ENCODE peak calls at places on chromosomes 6 and 20, in eight cellular contexts. V, N, H, S, G, X, K and R are unnamed samples. For H3K27me3, the result is how much of the 10 kb centered on the place peaks cover.

GRCh38 chr6:1767481-1768246 is 157.9 kb downstream of the FOXC1 start:
- DNase-seq in N (no peak), S (no peak), K (no peak), V (no peak), H (peak), X (no peak), G (no peak), R (no peak)

GRCh38 chr6:141552031-141552430 is 580.7 kb upstream of the GJE1 start:
- DNase-seq in S (no peak), G (no peak), X (no peak), N (no peak), V (no peak), K (no peak), H (peak), R (no peak)

GRCh38 chr20:10556519-10557083 is 117.2 kb downstream of the JAG1 start:
- DNase-seq in S (no peak), V (no peak), H (no peak), X (no peak), G (no peak), K (no peak), N (no peak), R (no peak)

GRCh38 chr20:45951925-45952834 is 17.7 kb downstream of the PCIF1 start:
- DNase-seq in S (no peak), V (no peak), H (no peak), X (no peak), G (no peak), K (no peak), N (no peak), R (peak)

GRCh38 chr20:58064411-58065010 is 163.9 kb downstream of the ANKRD60 start:
- DNase-seq in K (peak), G (no peak), V (peak), N (no peak), X (no peak), S (no peak), H (no peak), R (peak)

GRCh38 chr6:156982168-156982567 is 205.0 kb downstream of the ARID1B start:
- DNase-seq in X (no peak), V (no peak), G (no peak), S (no peak), H (no peak), K (no peak), N (no peak), R (no peak)

GRCh38 chr6:130513770-130514169 is 148.0 kb downstream of the TMEM200A start:
- DNase-seq in S (no peak), G (peak), H (peak), K (peak), V (no peak), N (peak), X (no peak), R (no peak)

GRCh38 chr6:127963495-127963894 is 62.6 kb upstream of the THEMIS start:
- DNase-seq in N (no peak), H (no peak), S (no peak), G (no peak), K (no peak), X (no peak), V (no peak), R (no peak)

GRCh38 chr6:160060221-160060620 is 61.4 kb upstream of the SLC22A1 start:
- DNase-seq in V (no peak), S (no peak), N (no peak), G (no peak), X (no peak), H (no peak), K (no peak), R (no peak)

GRCh38 chr6:134173936-134174789 is 121.7 kb upstream of the SLC2A12 start:
- DNase-seq in N (peak), V (peak), S (peak), G (peak), H (peak), X (peak), K (peak), R (peak)

GRCh38 chr6:105136433-105137350 is 43.1 kb downstream of the POPDC3 start:
- DNase-seq in K (peak), G (no peak), N (peak), X (peak), H (no peak), S (peak), V (peak), R (peak)

GRCh38 chr6:89044988-89045387 is 35.6 kb upstream of the PNRC1 start:
- DNase-seq in G (no peak), N (no peak), K (no peak), V (no peak), X (no peak), S (no peak), H (no peak), R (peak)

GRCh38 chr20:2093883-2094282 is 7.7 kb upstream of the STK35 start:
- DNase-seq in N (no peak), S (no peak), H (no peak), G (no peak), K (no peak), X (no peak), V (no peak), R (no peak)

GRCh38 chr20:4569882-4570281 is 151.8 kb upstream of the PRND start:
- DNase-seq in V (no peak), S (no peak), K (no peak), X (no peak), H (no peak), N (no peak), G (no peak), R (no peak)

GRCh38 chr6:149045404-149045803 is 272.1 kb upstream of the TAB2 start:
- DNase-seq in N (no peak), G (no peak), S (no peak), K (no peak), X (no peak), H (no peak), V (no peak), R (no peak)

GRCh38 chr6:111581957-111582356 is 23.7 kb downstream of the TRAF3IP2 start:
- DNase-seq in K (no peak), G (no peak), S (no peak), V (no peak), X (no peak), H (no peak), N (no peak), R (no peak)

GRCh38 chr20:4574356-4574690 is 147.4 kb upstream of the PRND start:
- DNase-seq in V (no peak), G (no peak), S (no peak), K (no peak), N (no peak), H (no peak), X (no peak), R (no peak)

GRCh38 chr6:56683882-56684281 is 41.2 kb upstream of the DST start:
- DNase-seq in H (peak), K (peak), S (no peak), N (peak), V (no peak), G (peak), X (no peak), R (no peak)

GRCh38 chr20:32829291-32830005 is 9.7 kb downstream of the MAPRE1 start:
- DNase-seq in S (peak), X (no peak), V (no peak), K (no peak), N (no peak), G (no peak), H (no peak), R (no peak)

GRCh38 chr20:57433658-57434389 is 42.6 kb downstream of the RBM38 start:
- DNase-seq in V (no peak), H (no peak), N (no peak), K (no peak), G (no peak), X (no peak), S (no peak), R (peak)

GRCh38 chr6:25442898-25443297 is 163.7 kb downstream of the CARMIL1 start:
- DNase-seq in V (no peak), H (peak), K (no peak), X (no peak), G (no peak), N (no peak), S (no peak), R (no peak)

GRCh38 chr6:47149070-47149469 is 106.9 kb upstream of the ADGRF1 start:
- DNase-seq in X (no peak), N (no peak), V (no peak), K (no peak), H (no peak), S (no peak), G (no peak), R (no peak)

GRCh38 chr6:162962093-162962492 is 234.3 kb downstream of the PACRG start:
- DNase-seq in H (no peak), K (no peak), V (no peak), S (no peak), G (no peak), X (no peak), N (no peak), R (no peak)

GRCh38 chr6:73394577-73395354 is at the start of gene DDX43:
- DNase-seq in K (peak), V (peak), G (no peak), N (peak), X (peak), H (no peak), S (peak), R (peak)

GRCh38 chr6:111651185-111652034 is 45.7 kb upstream of the TRAF3IP2 start:
- DNase-seq in S (no peak), X (no peak), N (no peak), H (no peak), K (no peak), V (no peak), G (no peak), R (no peak)

GRCh38 chr20:39253051-39253682 is 291.0 kb downstream of the DHX35 start:
- DNase-seq in N (no peak), K (no peak), H (no peak), X (no peak), G (no peak), S (no peak), V (no peak), R (no peak)

GRCh38 chr20:22503577-22503976 is 80.8 kb downstream of the FOXA2 start:
- DNase-seq in V (no peak), X (no peak), N (no peak), H (no peak), K (no peak), G (no peak), S (no peak), R (no peak)

GRCh38 chr20:11041396-11041795 is 367.6 kb upstream of the JAG1 start:
- DNase-seq in X (no peak), N (no peak), H (peak), V (no peak), G (no peak), S (no peak), K (no peak), R (no peak)

GRCh38 chr6:111846511-111847409 is 26.5 kb downstream of the FYN start:
- DNase-seq in G (no peak), K (no peak), X (no peak), H (no peak), N (no peak), V (no peak), S (peak), R (no peak)

GRCh38 chr6:139977887-139978332 is 603.5 kb upstream of the CITED2 start:
- DNase-seq in S (no peak), X (no peak), V (peak), G (peak), N (no peak), H (peak), K (no peak), R (no peak)

GRCh38 chr20:32877507-32877906 is 18.8 kb downstream of the EFCAB8 start:
- DNase-seq in N (no peak), V (no peak), H (no peak), K (no peak), G (no peak), X (no peak), S (peak), R (no peak)

GRCh38 chr20:41617059-41617921 is 887 bp downstream of the CHD6 start:
- DNase-seq in V (peak), N (peak), H (peak), X (peak), K (peak), G (no peak), S (peak), R (peak)
- H3K27ac ChIP-seq in V (peak), N (peak), H (no peak), X (no peak), K (peak), G (peak), S (peak), R (peak)

DNA sequence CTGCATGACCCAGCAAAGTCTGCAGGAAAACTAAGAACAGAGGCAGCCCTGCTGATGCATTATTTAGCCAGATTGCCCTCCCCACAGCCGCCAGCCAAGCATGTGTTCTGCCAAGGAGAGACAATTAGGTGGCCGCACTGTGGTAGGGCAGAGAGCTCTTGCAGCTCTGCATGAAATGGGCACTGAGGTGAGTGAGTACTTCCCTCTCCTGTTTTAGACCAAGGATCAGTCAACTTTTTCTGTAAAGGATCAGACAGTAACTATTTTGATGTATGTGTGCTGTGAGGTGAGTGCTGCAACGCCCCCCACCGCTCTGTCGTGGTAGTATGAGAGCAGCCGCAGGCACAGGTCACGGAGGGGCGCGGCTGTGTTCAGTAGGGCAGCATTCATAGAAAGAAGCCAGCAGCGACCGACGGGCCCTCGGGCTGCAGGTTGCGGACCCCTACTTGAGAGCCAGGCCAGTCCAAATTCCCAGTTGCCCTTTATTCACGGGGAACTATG is 23.8 kb upstream of the FAM50B start:
- DNase-seq in X (peak), K (no peak), V (peak), H (peak), N (no peak), S (peak), G (peak), R (no peak)
- TF ChIP-seq CTCF in X (peak), K (no peak), V (no peak), H (peak), N (peak), S (peak), G (no peak), R (no peak)

GRCh38 chr6:87164506-87164905 is 9.1 kb downstream of the ZNF292 start:
- DNase-seq in S (no peak), X (no peak), K (no peak), G (no peak), V (no peak), N (no peak), H (no peak), R (no peak)
- H3K27me3 ChIP-seq in S (under half), X (under half), K (under half), G (under half), V (under half), N (under half), H (under half), R (under half)

GRCh38 chr6:44381739-44382138 is 5.8 kb upstream of the CDC5L start:
- DNase-seq in N (no peak), G (no peak), K (no peak), S (no peak), H (no peak), X (no peak), V (peak), R (no peak)
- H3K27ac ChIP-seq in N (no peak), G (no peak), K (no peak), S (no peak), H (no peak), X (no peak), V (no peak), R (no peak)

GRCh38 chr6:11241793-11242201 is 9.3 kb upstream of the NEDD9 start:
- DNase-seq in K (no peak), X (peak), G (no peak), V (peak), H (no peak), S (peak), N (peak), R (peak)
- TF ChIP-seq CTCF in K (no peak), X (peak), G (peak), V (peak), H (no peak), S (peak), N (peak), R (peak)

GRCh38 chr6:40328376-40328987 is 258.7 kb downstream of the LRFN2 start:
- DNase-seq in G (peak), K (peak), S (no peak), H (peak), X (peak), N (peak), V (peak), R (no peak)
- H3K27me3 ChIP-seq in G (under half), K (under half), S (under half), H (under half), X (under half), N (under half), V (under half), R (under half)

DNA sequence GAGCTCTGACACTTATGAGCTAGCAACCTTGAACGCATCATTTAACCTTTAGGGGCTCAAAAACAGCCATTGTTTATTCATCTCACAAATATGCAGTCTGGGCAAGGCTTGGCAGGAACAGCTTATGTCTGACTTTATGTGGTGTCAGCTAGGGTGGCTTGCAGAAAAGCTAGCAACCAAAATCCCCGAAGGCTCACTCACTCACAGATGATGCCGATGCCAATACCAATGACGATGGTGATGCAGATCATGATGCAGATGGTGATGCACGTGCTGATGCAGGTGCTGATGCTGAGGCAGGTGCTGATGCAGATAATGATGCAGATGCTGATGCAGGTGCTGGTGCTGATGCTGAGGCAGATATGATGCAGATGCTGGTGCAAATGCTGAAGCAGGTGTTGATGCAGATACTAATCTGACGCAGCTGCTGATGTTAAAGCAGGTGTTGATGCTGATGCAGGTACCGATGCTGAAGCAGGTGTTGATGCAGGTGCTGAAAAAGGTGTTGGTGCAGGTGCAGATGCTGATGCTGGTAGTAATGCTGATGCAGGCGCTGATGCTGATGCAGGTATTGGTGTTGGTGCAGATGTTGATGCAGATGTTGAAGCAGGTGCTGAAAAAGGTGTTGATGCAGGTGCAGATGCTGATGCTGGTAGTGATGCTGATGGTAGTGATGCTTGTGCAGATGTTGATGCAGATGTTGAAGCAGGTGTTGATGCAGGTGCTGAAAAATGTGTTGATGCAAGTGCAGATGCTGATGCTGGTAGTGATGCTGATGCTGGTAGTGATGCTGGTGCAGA is 195.6 kb downstream of the NFATC2 start:
- DNase-seq in K (no peak), V (no peak), G (no peak), H (peak), X (no peak), N (no peak), S (peak), R (no peak)
- H3K27ac ChIP-seq in K (no peak), V (no peak), G (no peak), H (peak), X (no peak), N (no peak), S (no peak), R (no peak)